ENCODE peak calls at places on chromosomes 12 and 14, in six cellular contexts. I is PC-3; L is left ventricle myocardium inferior; W is CD4-positive, CD25-positive, alpha-beta regulatory T cell; D is OCI-LY7; B is heart right ventricle. V is an unnamed sample.

GRCh38 chr12:105109465-105110212 is 2.1 kb downstream of the WASHC4 start:
- DNase-seq in I (peak; percentile 21), L (no peak), W (no peak), D (peak; percentile 67), B (no peak), V (no peak)

GRCh38 chr12:103627189-103627855 is 40.2 kb downstream of the STAB2 start:
- DNase-seq in I (no peak), L (peak; percentile 72), W (no peak), D (no peak), B (peak; percentile 68), V (no peak)

GRCh38 chr12:24069532-24070395 is 120.3 kb upstream of the SOX5 start:
- DNase-seq in I (peak; percentile 17), L (no peak), W (no peak), D (no peak), B (no peak), V (peak; percentile 40)

GRCh38 chr14:103625361-103626095 is 3.5 kb upstream of the KLC1 start:
- DNase-seq in I (no peak), L (no peak), W (peak; percentile 24), D (peak; percentile 66), B (no peak), V (no peak)

GRCh38 chr12:77120695-77121094 is 55.3 kb upstream of the E2F7 start:
- DNase-seq in I (peak; percentile 81), L (no peak), W (no peak), D (no peak), B (no peak), V (no peak)

GRCh38 chr12:56839489-56840442 is 76.6 kb downstream of the HSD17B6 start:
- DNase-seq in I (peak; percentile 60), L (peak; percentile 22), W (no peak), D (peak; percentile 39), B (peak; percentile 29), V (peak; percentile 67)

GRCh38 chr14:104286086-104286485 is 147.7 kb downstream of the KIF26A start:
- DNase-seq in I (no peak), L (peak; percentile 0), W (no peak), D (no peak), B (no peak), V (no peak)

GRCh38 chr14:58356268-58356667 is 39.5 kb upstream of the TOMM20L start:
- DNase-seq in I (no peak), L (no peak), W (no peak), D (no peak), B (no peak), V (no peak)

GRCh38 chr12:95143784-95144205 is 70.4 kb upstream of the NR2C1 start:
- DNase-seq in I (no peak), L (no peak), W (no peak), D (no peak), B (no peak), V (no peak)

GRCh38 chr14:89428556-89429196 is 11.6 kb upstream of the FOXN3 start:
- DNase-seq in I (no peak), L (no peak), W (no peak), D (no peak), B (no peak), V (no peak)

GRCh38 chr12:32139064-32139421 is 32.4 kb downstream of the BICD1 start:
- DNase-seq in I (no peak), L (no peak), W (no peak), D (peak; percentile 94), B (no peak), V (no peak)

GRCh38 chr12:17642340-17642650 is 447.7 kb downstream of the RERGL start:
- DNase-seq in I (no peak), L (no peak), W (no peak), D (no peak), B (no peak), V (no peak)

GRCh38 chr12:103647267-103647666 is 60.2 kb downstream of the STAB2 start:
- DNase-seq in I (peak; percentile 78), L (no peak), W (no peak), D (no peak), B (no peak), V (no peak)

GRCh38 chr12:45336331-45336730 is 120.4 kb downstream of the ANO6 start:
- DNase-seq in I (peak; percentile 46), L (no peak), W (no peak), D (no peak), B (no peak), V (no peak)

GRCh38 chr14:49969961-49970360 is 77.1 kb downstream of the ARF6 start:
- DNase-seq in I (no peak), L (no peak), W (no peak), D (no peak), B (no peak), V (no peak)
- H3K4me1 ChIP-seq in I (peaks cover 70% of the 10 kb centered on the region), L (peaks cover 39% of the 10 kb centered on the region), W (peaks cover 41% of the 10 kb centered on the region), D (peaks cover 81% of the 10 kb centered on the region), B (peaks cover 39% of the 10 kb centered on the region), V (peaks cover 46% of the 10 kb centered on the region)

GRCh38 chr12:12685305-12685704 is 10.7 kb downstream of the GPR19 start:
- DNase-seq in I (no peak), L (no peak), W (no peak), D (no peak), B (no peak), V (no peak)

GRCh38 chr12:12686472-12686871 is 9.5 kb downstream of the GPR19 start:
- DNase-seq in I (no peak), L (no peak), W (no peak), D (no peak), B (no peak), V (no peak)

GRCh38 chr12:12683725-12684124 is 12.3 kb downstream of the GPR19 start:
- DNase-seq in I (no peak), L (no peak), W (no peak), D (no peak), B (no peak), V (no peak)

GRCh38 chr12:12683298-12683697 is 12.7 kb downstream of the GPR19 start:
- DNase-seq in I (no peak), L (no peak), W (no peak), D (no peak), B (no peak), V (no peak)

DNA sequence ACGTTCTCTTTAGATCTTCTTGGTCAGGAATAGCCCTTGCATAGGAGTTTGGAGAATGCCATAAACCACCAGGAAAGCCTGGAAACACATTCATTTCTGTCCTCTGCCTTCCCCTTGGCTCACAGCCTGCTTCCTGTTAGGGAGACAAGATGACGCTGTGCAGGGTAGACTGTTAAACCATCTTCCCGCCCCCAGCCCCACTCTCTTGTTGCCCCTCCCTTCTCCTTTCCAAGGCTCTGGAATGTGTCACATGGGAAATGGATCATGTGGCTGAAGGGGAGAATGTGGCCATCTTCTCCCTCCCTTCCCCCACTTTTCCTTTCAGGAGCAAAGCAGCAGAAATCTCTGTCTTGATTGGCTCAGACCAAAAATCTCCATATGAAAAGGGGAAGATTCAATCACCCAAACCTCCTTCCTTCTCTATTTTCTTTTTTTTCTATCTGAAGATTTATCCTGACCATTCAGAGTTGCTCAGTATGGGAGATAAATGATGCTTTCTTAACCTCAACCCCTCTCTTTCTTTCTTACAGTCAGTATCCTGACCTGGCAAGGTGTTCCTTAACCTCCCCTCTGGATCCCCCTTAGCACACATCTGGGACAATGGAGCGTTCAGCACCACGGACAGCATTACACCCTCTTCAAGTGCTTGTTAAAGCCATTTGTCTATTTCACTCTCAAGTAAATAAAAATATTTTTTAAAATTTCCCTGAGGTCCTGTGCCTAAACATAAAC is 11.4 kb downstream of the GPR19 start:
- DNase-seq in I (peak; percentile 22), L (no peak), W (no peak), D (peak; percentile 17), B (no peak), V (no peak)
- H3K4me3 ChIP-seq in I (no peak overlapping the region), L (no peak overlapping the region), W (no peak overlapping the region), D (no peak overlapping the region), B (no peak overlapping the region), V (no peak overlapping the region)

DNA sequence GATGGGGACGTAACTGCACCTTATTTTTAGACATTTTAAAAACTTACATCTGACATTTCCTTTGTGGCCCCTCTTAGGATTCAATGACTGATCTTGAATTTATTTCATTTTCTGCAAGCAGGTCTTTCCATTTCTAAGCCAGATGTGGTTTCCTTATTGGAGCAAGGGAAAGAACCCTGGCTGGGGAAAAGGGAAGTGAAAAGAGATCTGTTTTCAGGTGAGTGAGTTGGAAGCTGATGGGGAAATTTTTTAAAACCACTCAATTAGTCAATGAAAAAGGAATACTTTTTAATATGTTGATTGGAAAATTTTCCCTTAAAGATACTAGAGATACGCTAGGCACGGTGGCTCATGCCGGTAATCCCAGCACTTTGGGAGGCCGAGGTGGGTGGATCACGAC is 2.6 kb downstream of the ZNF140 start:
- DNase-seq in I (no peak), L (no peak), W (no peak), D (no peak), B (no peak), V (no peak)
- H3K9me3 ChIP-seq in I (peaks cover 34% of the 10 kb centered on the region), L (peaks cover 83% of the 10 kb centered on the region), W (peaks cover 65% of the 10 kb centered on the region), D (peaks cover 68% of the 10 kb centered on the region), B (peaks cover 88% of the 10 kb centered on the region), V (peaks cover 81% of the 10 kb centered on the region)

DNA sequence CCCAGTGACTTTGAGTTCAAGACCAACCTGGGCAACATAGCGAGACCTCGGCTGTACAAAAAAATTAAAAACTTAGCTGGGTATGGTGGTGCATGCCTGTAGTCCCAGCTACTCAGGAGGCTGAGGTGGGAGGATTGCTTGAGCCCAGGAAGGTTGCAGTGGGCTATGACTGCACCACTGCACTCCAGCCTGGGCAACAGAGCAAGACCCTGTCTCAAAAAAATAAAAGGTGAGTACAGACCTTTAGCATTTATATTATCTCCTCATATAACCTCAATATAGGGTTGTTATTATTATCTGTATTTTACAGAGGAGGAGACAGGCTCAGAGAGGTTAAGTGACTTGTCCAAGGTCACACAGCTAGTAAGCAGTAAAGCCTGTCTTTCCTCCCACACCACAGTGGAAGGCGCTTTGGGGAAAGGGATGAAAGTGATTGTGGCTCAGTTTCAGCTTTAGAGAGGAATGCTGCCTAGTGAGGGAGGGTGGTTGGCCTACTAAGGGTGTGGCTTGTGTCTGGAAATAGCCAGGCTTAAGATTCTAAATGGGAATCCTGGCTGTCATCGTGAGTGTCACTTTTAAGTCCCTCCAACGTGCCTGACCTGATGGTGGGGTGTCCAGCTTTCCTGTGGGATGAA is 7.2 kb downstream of the TPCN1 start:
- DNase-seq in I (no peak), L (no peak), W (no peak), D (no peak), B (no peak), V (no peak)
- H3K4me1 ChIP-seq in I (peaks cover 6% of the 10 kb centered on the region), L (peaks cover 100% of the 10 kb centered on the region), W (peaks cover 19% of the 10 kb centered on the region), D (peaks cover 83% of the 10 kb centered on the region), B (peaks cover 93% of the 10 kb centered on the region), V (peaks cover 29% of the 10 kb centered on the region)

DNA sequence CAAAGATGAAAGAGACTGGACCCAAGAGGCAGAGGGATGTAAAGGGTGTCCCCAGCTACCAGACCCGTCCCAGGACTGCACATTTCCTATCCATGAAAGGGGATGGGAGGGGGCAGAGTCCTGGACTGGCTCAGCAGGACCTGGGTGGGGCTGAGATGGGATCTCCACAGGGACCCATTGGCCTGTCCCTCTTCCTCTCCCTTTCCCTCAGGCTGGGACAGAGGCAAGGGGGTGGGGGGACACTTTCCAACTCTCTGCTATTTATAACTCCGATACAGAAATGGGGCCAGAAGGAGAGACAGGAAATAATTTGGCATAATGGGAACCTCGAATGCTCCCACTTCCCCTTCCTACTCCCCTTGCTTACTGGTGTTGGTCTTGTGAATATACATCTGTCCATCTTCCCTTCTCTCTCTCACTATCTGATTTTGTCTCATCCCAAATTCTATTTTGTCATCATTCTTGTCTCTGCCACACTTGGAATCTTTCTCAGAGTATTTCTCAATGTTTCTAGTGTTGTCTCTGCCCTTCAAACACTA is 1.1 kb upstream of the ITGA7 start:
- DNase-seq in I (no peak), L (peak; percentile 61), W (no peak), D (no peak), B (peak; percentile 57), V (no peak)
- H3K4me3 ChIP-seq in I (no peak overlapping the region), L (peak overlapping the region; percentile 80), W (peak overlapping the region; percentile 69), D (peak overlapping the region; percentile 64), B (peak overlapping the region; percentile 73), V (no peak overlapping the region)

V was measured in mucosa of descending colon.